ENCODE peak calls at places on chromosome 19, in seven cellular contexts. N is A673; Q is breast epithelium; K is cardiac muscle cell; Y is CD4-positive, CD25-positive, alpha-beta regulatory T cell; V is adrenal gland; E is HCT116. L is an unnamed sample.

GRCh38 chr19:3692141-3693029 is 7.9 kb downstream of the PIP5K1C start:
- DNase-seq in E (no peak), N (no peak), Y (no peak), Q (no peak), V (no peak), K (no peak), L (no peak)

GRCh38 chr19:2977686-2978466 is 512 bp downstream of the TLE6 start:
- DNase-seq in Q (no peak), V (no peak), E (no peak), Y (no peak), K (no peak), N (no peak), L (no peak)

GRCh38 chr19:46785054-46785979 is 3.1 kb downstream of the SLC1A5 start:
- DNase-seq in E (no peak), N (no peak), Y (no peak), K (no peak), Q (no peak), V (no peak), L (no peak)

GRCh38 chr19:48970923-48971395 is 5.8 kb downstream of the FTL start:
- DNase-seq in K (peak; percentile 94), V (peak; percentile 88), N (peak; percentile 92), Y (peak; percentile 82), Q (no peak), E (no peak), L (peak; percentile 90)

GRCh38 chr19:1901940-1902404 is 3.2 kb upstream of the ADAT3 start:
- DNase-seq in E (no peak), Y (no peak), Q (no peak), N (no peak), K (no peak), V (peak; percentile 67), L (peak; percentile 78)

GRCh38 chr19:10641248-10641647 is 12.9 kb upstream of the ILF3 start:
- DNase-seq in V (no peak), E (no peak), N (no peak), Q (no peak), K (no peak), Y (no peak), L (no peak)

GRCh38 chr19:7975037-7975436 is 30.4 kb downstream of the ELAVL1 start:
- DNase-seq in E (no peak), K (no peak), V (peak; percentile 81), Y (no peak), Q (no peak), N (no peak), L (peak; percentile 41)

GRCh38 chr19:52664461-52664860 is 26.3 kb upstream of the ZNF83 start:
- DNase-seq in Y (no peak), K (no peak), N (no peak), Q (no peak), V (no peak), E (no peak), L (no peak)

GRCh38 chr19:16374436-16374835 is 49.8 kb downstream of the KLF2 start:
- DNase-seq in Q (no peak), Y (peak; percentile 61), K (no peak), V (no peak), N (no peak), E (no peak), L (peak; percentile 36)

GRCh38 chr19:16726916-16727315 is 7.3 kb downstream of the NWD1 start:
- DNase-seq in Q (no peak), K (no peak), N (no peak), Y (no peak), E (no peak), V (no peak), L (no peak)

DNA sequence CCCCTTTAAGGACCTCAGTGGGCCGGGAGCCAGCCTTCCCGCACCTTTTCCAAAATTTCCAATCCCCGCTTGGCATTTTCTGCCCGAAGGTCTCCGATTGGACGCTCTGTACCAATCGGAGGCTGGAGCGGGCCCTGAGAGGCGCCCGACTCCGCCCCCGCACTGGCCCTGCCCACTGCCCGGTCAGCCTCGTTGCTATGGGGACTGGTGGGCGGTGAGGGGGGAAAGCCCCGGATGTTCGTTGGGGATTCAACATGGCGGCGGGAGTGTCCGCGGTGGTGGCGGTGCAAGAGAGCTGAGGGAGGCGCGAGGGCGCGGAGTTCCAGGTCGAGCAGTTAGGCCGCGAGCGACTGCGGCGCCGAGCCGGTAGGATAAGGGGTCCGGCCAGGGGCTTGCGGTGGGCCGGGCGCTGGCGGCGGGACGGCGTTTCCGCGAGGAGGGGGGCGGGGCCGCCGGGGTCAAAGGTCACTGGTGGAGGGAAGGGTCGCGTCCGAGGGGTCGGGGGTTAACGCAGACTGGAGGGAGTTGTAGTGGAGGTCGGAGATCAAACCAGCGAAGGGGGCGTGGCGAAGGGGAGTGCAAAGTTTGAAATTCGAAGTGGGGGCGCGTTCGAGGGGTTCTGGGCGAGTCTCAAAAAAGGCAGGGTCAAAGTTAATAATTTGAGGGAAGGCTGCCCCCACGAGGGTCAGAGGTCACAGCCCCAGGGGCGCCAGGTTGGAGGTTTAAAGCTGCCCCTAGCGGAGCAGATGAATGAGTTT is at the start of gene PAK4:
- DNase-seq in N (peak; percentile 99), K (peak; percentile 98), Y (peak; percentile 97), V (peak; percentile 98), E (peak; percentile 96), Q (peak; percentile 98), L (peak; percentile 98)
- H3K4me1 ChIP-seq in N (no peaks in the 10 kb centered on the region), K (peaks cover 10% of the 10 kb centered on the region), Y (peaks cover 23% of the 10 kb centered on the region), V (peaks cover 18% of the 10 kb centered on the region), E (peaks cover 55% of the 10 kb centered on the region), Q (peaks cover 41% of the 10 kb centered on the region), L (peaks cover 64% of the 10 kb centered on the region)

GRCh38 chr19:35124098-35125060 is 8.8 kb downstream of the FXYD3 start:
- DNase-seq in V (peak; percentile 95), K (no peak), E (peak; percentile 70), Y (peak; percentile 86), Q (peak; percentile 88), N (peak; percentile 94), L (peak; percentile 92)
- H3K4me1 ChIP-seq in V (no peaks in the 10 kb centered on the region), K (no peaks in the 10 kb centered on the region), E (peaks cover 47% of the 10 kb centered on the region), Y (peaks cover 9% of the 10 kb centered on the region), Q (peaks cover 38% of the 10 kb centered on the region), N (peaks cover 11% of the 10 kb centered on the region), L (peaks cover 22% of the 10 kb centered on the region)

GRCh38 chr19:13038306-13039210 is 43.3 kb downstream of the NFIX start:
- DNase-seq in Q (no peak), K (no peak), Y (no peak), V (no peak), E (no peak), N (no peak), L (no peak)
- H3K4me1 ChIP-seq in Q (peaks cover 71% of the 10 kb centered on the region), K (no peaks in the 10 kb centered on the region), Y (no peaks in the 10 kb centered on the region), V (peaks cover 13% of the 10 kb centered on the region), E (peaks cover 51% of the 10 kb centered on the region), N (peaks cover 57% of the 10 kb centered on the region), L (peaks cover 97% of the 10 kb centered on the region)

GRCh38 chr19:5966941-5967340 is 11.0 kb downstream of the RANBP3 start:
- DNase-seq in Q (no peak), N (no peak), Y (no peak), V (no peak), K (no peak), E (no peak), L (no peak)

GRCh38 chr19:5964816-5965565 is 12.9 kb downstream of the RANBP3 start:
- DNase-seq in E (no peak), Y (peak; percentile 71), Q (no peak), K (no peak), V (no peak), N (no peak), L (no peak)

GRCh38 chr19:5961969-5962945 is 15.7 kb downstream of the RANBP3 start:
- DNase-seq in K (peak; percentile 42), V (peak; percentile 58), N (peak; percentile 91), Q (peak; percentile 41), Y (peak; percentile 97), E (no peak), L (peak; percentile 81)

GRCh38 chr19:5966215-5966614 is 11.7 kb downstream of the RANBP3 start:
- DNase-seq in V (peak; percentile 64), E (no peak), Y (no peak), Q (no peak), N (no peak), K (peak; percentile 59), L (no peak)

GRCh38 chr19:5963855-5964254 is 14.1 kb downstream of the RANBP3 start:
- DNase-seq in K (no peak), V (no peak), Q (no peak), N (no peak), E (no peak), Y (no peak), L (no peak)
- H3K4me1 ChIP-seq in K (peaks cover 71% of the 10 kb centered on the region), V (peaks cover 68% of the 10 kb centered on the region), Q (peaks cover 20% of the 10 kb centered on the region), N (peaks cover 48% of the 10 kb centered on the region), E (peaks cover 10% of the 10 kb centered on the region), Y (peaks cover 99% of the 10 kb centered on the region), L (peaks cover 97% of the 10 kb centered on the region)

DNA sequence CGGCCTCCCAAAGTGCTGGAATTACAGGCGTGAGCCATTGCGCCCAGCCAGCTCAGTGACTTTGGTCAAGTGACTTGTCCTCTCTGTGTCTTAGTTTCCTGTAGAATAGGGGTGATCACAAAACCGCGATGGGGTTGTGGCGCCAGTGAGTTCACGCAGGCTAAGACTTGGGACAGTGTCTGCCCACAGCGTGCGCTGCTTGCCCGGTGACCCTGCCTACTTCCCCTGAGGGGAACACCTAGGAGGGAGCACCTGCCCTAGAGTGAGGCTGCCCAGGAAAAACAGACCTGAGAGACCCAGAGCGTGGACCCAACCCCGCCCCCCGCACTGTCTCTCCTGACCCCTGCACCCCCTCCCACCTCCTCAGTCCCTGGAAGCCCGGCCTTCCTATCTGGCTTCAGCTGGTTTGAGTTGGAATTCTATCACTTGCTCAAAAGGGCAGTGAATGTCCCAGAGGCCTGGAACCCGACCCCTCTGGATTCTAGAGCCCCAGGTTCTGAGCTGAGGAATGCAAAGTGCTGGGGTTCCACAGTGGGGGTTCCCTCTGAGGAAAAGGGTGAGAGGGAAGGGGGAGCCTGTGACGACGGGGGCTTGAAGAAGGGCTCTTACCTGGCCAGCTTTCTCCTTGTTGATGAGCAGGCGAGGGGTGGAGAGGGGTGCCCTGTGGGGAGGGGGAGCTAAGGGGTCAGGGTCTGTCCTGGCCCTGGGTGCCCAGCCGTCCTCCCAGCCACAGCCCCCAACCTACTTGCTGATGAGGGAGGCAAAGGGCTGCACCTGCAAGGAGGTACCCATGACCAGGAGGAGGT is 2.2 kb upstream of the RINL start:
- DNase-seq in N (no peak), Q (no peak), K (no peak), E (no peak), Y (no peak), V (no peak), L (no peak)
- H3K4me1 ChIP-seq in N (no peaks in the 10 kb centered on the region), Q (no peaks in the 10 kb centered on the region), K (peaks cover 2% of the 10 kb centered on the region), E (peaks cover 16% of the 10 kb centered on the region), Y (peaks cover 37% of the 10 kb centered on the region), V (no peaks in the 10 kb centered on the region), L (peaks cover 19% of the 10 kb centered on the region)